ENCODE peak calls at places on chromosomes 12 and 14, in seven cellular contexts. One of them, this sample, is unnamed.

GRCh38 chr12:124545508-124546418 is 21.6 kb downstream of the NCOR2 start:
- DNase-seq in transverse colon: peak; percentile 64
- DNase-seq in fibroblast of mammary gland: peak; percentile 89
- DNase-seq in dorsolateral prefrontal cortex: no peak
- DNase-seq in Caco-2: no peak
- DNase-seq in lung: no peak
- DNase-seq in HFF-Myc: no peak
- DNase-seq in this sample: peak; percentile 89

GRCh38 chr12:132078190-132078589 is 65.9 kb downstream of the DDX51 start:
- DNase-seq in lung: no peak
- DNase-seq in transverse colon: no peak
- DNase-seq in dorsolateral prefrontal cortex: no peak
- DNase-seq in Caco-2: no peak
- DNase-seq in HFF-Myc: peak; percentile 82
- DNase-seq in fibroblast of mammary gland: peak; percentile 92
- DNase-seq in this sample: peak; percentile 81

GRCh38 chr12:124428136-124428791 is 133.4 kb downstream of the RFLNA start:
- DNase-seq in transverse colon: peak; percentile 39
- DNase-seq in HFF-Myc: no peak
- DNase-seq in Caco-2: no peak
- DNase-seq in dorsolateral prefrontal cortex: peak; percentile 93
- DNase-seq in fibroblast of mammary gland: peak; percentile 90
- DNase-seq in lung: no peak
- DNase-seq in this sample: peak; percentile 75

GRCh38 chr12:69739287-69740191 is 879 bp downstream of the RAB3IP start:
- DNase-seq in HFF-Myc: no peak
- DNase-seq in dorsolateral prefrontal cortex: peak; percentile 43
- DNase-seq in fibroblast of mammary gland: peak; percentile 22
- DNase-seq in Caco-2: peak; percentile 64
- DNase-seq in lung: peak; percentile 55
- DNase-seq in transverse colon: peak; percentile 72
- DNase-seq in this sample: peak; percentile 38

GRCh38 chr12:127677537-127678131 is 589.3 kb upstream of the TMEM132C start:
- DNase-seq in fibroblast of mammary gland: peak; percentile 76
- DNase-seq in dorsolateral prefrontal cortex: peak; percentile 78
- DNase-seq in lung: peak; percentile 56
- DNase-seq in HFF-Myc: peak; percentile 60
- DNase-seq in Caco-2: peak; percentile 65
- DNase-seq in transverse colon: peak; percentile 56
- DNase-seq in this sample: peak; percentile 88

GRCh38 chr14:51616724-51617409 is 34.8 kb upstream of the FRMD6 start:
- DNase-seq in HFF-Myc: peak; percentile 95
- DNase-seq in lung: peak; percentile 37
- DNase-seq in fibroblast of mammary gland: peak; percentile 90
- DNase-seq in transverse colon: no peak
- DNase-seq in Caco-2: no peak
- DNase-seq in dorsolateral prefrontal cortex: no peak
- DNase-seq in this sample: peak; percentile 92

GRCh38 chr14:64983439-64984310 is 3.0 kb upstream of the FNTB start:
- DNase-seq in HFF-Myc: peak; percentile 22
- DNase-seq in transverse colon: peak; percentile 33
- DNase-seq in Caco-2: no peak
- DNase-seq in fibroblast of mammary gland: peak; percentile 67
- DNase-seq in lung: no peak
- DNase-seq in dorsolateral prefrontal cortex: no peak
- DNase-seq in this sample: peak; percentile 72

GRCh38 chr12:65839027-65839426 is 14.7 kb downstream of the HMGA2 start:
- DNase-seq in HFF-Myc: no peak
- DNase-seq in Caco-2: no peak
- DNase-seq in lung: no peak
- DNase-seq in fibroblast of mammary gland: no peak
- DNase-seq in transverse colon: no peak
- DNase-seq in dorsolateral prefrontal cortex: no peak
- DNase-seq in this sample: no peak

GRCh38 chr12:6962285-6963015 is 8.0 kb downstream of the PHB2 start:
- DNase-seq in lung: peak; percentile 82
- DNase-seq in dorsolateral prefrontal cortex: no peak
- DNase-seq in HFF-Myc: no peak
- DNase-seq in Caco-2: peak; percentile 93
- DNase-seq in transverse colon: peak; percentile 89
- DNase-seq in fibroblast of mammary gland: no peak
- DNase-seq in this sample: no peak

GRCh38 chr14:74893614-74894091 is 11.9 kb downstream of the DLST start:
- DNase-seq in fibroblast of mammary gland: no peak
- DNase-seq in transverse colon: no peak
- DNase-seq in Caco-2: no peak
- DNase-seq in lung: no peak
- DNase-seq in dorsolateral prefrontal cortex: no peak
- DNase-seq in HFF-Myc: no peak
- DNase-seq in this sample: no peak

GRCh38 chr14:63893701-63894458 is 41.1 kb downstream of the SYNE2 start:
- DNase-seq in dorsolateral prefrontal cortex: no peak
- DNase-seq in Caco-2: no peak
- DNase-seq in transverse colon: peak; percentile 35
- DNase-seq in fibroblast of mammary gland: peak; percentile 93
- DNase-seq in HFF-Myc: no peak
- DNase-seq in lung: peak; percentile 46
- DNase-seq in this sample: peak; percentile 89

GRCh38 chr12:23055004-23055403 is 430.0 kb downstream of the ETNK1 start:
- DNase-seq in HFF-Myc: no peak
- DNase-seq in transverse colon: peak; percentile 8
- DNase-seq in dorsolateral prefrontal cortex: no peak
- DNase-seq in lung: no peak
- DNase-seq in fibroblast of mammary gland: peak; percentile 26
- DNase-seq in Caco-2: peak; percentile 50
- DNase-seq in this sample: peak; percentile 22

GRCh38 chr14:101083564-101084435 is 180.3 kb upstream of the RTL1 start:
- DNase-seq in fibroblast of mammary gland: no peak
- DNase-seq in dorsolateral prefrontal cortex: no peak
- DNase-seq in HFF-Myc: no peak
- DNase-seq in Caco-2: no peak
- DNase-seq in transverse colon: peak; percentile 8
- DNase-seq in lung: peak; percentile 27
- DNase-seq in this sample: no peak

GRCh38 chr14:74518221-74518620 is 24.7 kb downstream of the ISCA2 start:
- DNase-seq in dorsolateral prefrontal cortex: no peak
- DNase-seq in HFF-Myc: no peak
- DNase-seq in fibroblast of mammary gland: no peak
- DNase-seq in Caco-2: no peak
- DNase-seq in transverse colon: no peak
- DNase-seq in lung: no peak
- DNase-seq in this sample: no peak

GRCh38 chr14:94612174-94612573 is at the start of gene SERPINA3:
- DNase-seq in lung: no peak
- DNase-seq in fibroblast of mammary gland: peak; percentile 41
- DNase-seq in HFF-Myc: no peak
- DNase-seq in transverse colon: no peak
- DNase-seq in dorsolateral prefrontal cortex: no peak
- DNase-seq in Caco-2: no peak
- DNase-seq in this sample: peak; percentile 35

GRCh38 chr12:92140919-92141536 is 4.6 kb downstream of the BTG1 start:
- DNase-seq in Caco-2: no peak
- DNase-seq in dorsolateral prefrontal cortex: no peak
- DNase-seq in lung: no peak
- DNase-seq in fibroblast of mammary gland: no peak
- DNase-seq in HFF-Myc: no peak
- DNase-seq in transverse colon: no peak
- DNase-seq in this sample: no peak

GRCh38 chr12:15220961-15221885 is at the start of gene RERG:
- DNase-seq in HFF-Myc: peak; percentile 20
- DNase-seq in fibroblast of mammary gland: peak; percentile 69
- DNase-seq in Caco-2: no peak
- DNase-seq in dorsolateral prefrontal cortex: peak; percentile 74
- DNase-seq in transverse colon: peak; percentile 79
- DNase-seq in lung: peak; percentile 70
- DNase-seq in this sample: peak; percentile 80

GRCh38 chr14:94051115-94051514 is 25.0 kb downstream of the OTUB2 start:
- DNase-seq in dorsolateral prefrontal cortex: peak; percentile 88
- DNase-seq in fibroblast of mammary gland: peak; percentile 65
- DNase-seq in HFF-Myc: no peak
- DNase-seq in lung: peak; percentile 27
- DNase-seq in Caco-2: no peak
- DNase-seq in transverse colon: peak; percentile 56
- DNase-seq in this sample: peak; percentile 68

GRCh38 chr12:51442324-51442723 is 17.7 kb downstream of the SLC4A8 start:
- DNase-seq in dorsolateral prefrontal cortex: peak; percentile 68
- DNase-seq in transverse colon: no peak
- DNase-seq in fibroblast of mammary gland: peak; percentile 76
- DNase-seq in Caco-2: no peak
- DNase-seq in HFF-Myc: no peak
- DNase-seq in lung: no peak
- DNase-seq in this sample: peak; percentile 57

GRCh38 chr14:101736071-101736470 is 25.4 kb upstream of the PPP2R5C start:
- DNase-seq in HFF-Myc: no peak
- DNase-seq in transverse colon: no peak
- DNase-seq in fibroblast of mammary gland: no peak
- DNase-seq in Caco-2: no peak
- DNase-seq in lung: no peak
- DNase-seq in dorsolateral prefrontal cortex: no peak
- DNase-seq in this sample: no peak

GRCh38 chr12:31363826-31364225 is 37.9 kb upstream of the SINHCAF start:
- DNase-seq in dorsolateral prefrontal cortex: no peak
- DNase-seq in transverse colon: no peak
- DNase-seq in Caco-2: no peak
- DNase-seq in fibroblast of mammary gland: no peak
- DNase-seq in lung: no peak
- DNase-seq in HFF-Myc: no peak
- DNase-seq in this sample: no peak

DNA sequence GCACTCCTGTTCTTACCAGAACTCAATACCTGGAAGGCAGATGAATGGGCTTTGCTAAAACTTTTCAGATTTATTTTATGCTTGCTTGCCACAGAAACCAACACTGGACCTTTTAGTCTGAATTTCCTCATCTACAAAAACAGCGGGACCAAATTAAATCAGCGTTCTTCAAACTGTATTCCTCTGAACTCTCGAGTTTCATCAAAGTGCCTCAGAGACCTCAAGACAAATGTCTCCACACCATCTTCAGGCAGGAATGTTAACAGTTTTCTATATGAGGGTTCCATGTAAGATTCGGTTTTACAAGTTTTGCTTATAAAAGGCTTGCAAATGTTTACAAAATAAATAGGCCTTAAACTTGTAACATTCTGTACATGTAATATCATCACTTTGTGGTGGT is 74.6 kb downstream of the MED13L start:
- DNase-seq in lung: no peak
- DNase-seq in HFF-Myc: peak; percentile 25
- DNase-seq in Caco-2: no peak
- DNase-seq in fibroblast of mammary gland: no peak
- DNase-seq in transverse colon: no peak
- DNase-seq in dorsolateral prefrontal cortex: no peak
- DNase-seq in this sample: peak; percentile 50
- TF ChIP-seq CTCF in lung: no peak
- TF ChIP-seq CTCF in HFF-Myc: peak; percentile 24
- TF ChIP-seq CTCF in Caco-2: peak; percentile 14
- TF ChIP-seq CTCF in fibroblast of mammary gland: peak; percentile 34
- TF ChIP-seq CTCF in transverse colon: no peak
- TF ChIP-seq CTCF in dorsolateral prefrontal cortex: no peak
- TF ChIP-seq CTCF in this sample: peak; percentile 33

DNA sequence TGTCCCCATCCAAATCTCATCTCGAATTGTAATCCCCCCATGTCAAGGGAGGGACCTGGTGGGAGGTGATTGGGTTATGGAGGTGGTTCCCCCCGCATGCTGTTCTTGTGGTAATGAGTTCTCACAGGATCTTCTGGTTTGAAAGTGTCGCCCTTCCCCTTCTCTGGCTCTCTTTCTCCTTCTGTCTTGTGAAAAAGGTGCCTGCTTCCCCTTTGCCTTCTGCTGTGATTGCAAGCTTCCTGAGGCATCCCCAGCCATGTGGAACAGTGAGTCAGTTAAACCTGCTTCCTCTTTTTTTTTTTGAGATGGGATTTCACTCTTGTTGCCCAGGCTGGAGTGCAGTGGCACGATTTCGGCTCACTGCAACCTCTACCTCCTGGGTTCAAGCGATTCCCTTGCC is 104.0 kb downstream of the CCDC91 start:
- DNase-seq in Caco-2: no peak
- DNase-seq in dorsolateral prefrontal cortex: no peak
- DNase-seq in fibroblast of mammary gland: no peak
- DNase-seq in transverse colon: no peak
- DNase-seq in HFF-Myc: no peak
- DNase-seq in lung: no peak
- DNase-seq in this sample: no peak
- H3K4me3 ChIP-seq in Caco-2: no peak overlapping the region
- H3K4me3 ChIP-seq in dorsolateral prefrontal cortex: no peak overlapping the region
- H3K4me3 ChIP-seq in fibroblast of mammary gland: no peak overlapping the region
- H3K4me3 ChIP-seq in transverse colon: no peak overlapping the region
- H3K4me3 ChIP-seq in HFF-Myc: no peak overlapping the region
- H3K4me3 ChIP-seq in lung: no peak overlapping the region
- H3K4me3 ChIP-seq in this sample: no peak overlapping the region

DNA sequence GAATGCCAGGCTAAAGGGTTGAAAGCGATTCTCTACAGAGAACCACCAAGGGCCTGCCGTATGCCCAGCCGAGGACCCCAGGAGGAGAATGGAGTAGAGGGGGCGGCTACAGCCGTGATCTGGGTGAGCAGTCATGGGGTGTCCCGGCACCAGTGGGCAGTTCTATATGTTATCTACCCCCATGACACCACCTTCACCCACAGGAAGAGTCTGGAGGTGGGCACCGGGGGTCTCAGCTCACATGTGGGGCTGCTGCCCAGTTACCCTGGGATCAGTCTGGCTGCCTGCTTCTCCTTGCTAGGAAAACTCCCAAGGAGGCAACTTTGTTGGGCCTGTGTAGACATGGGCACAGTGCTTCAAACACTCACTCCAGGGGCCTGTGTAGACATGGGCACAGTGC is 99.4 kb downstream of the LGMN start:
- DNase-seq in lung: no peak
- DNase-seq in fibroblast of mammary gland: no peak
- DNase-seq in HFF-Myc: no peak
- DNase-seq in Caco-2: no peak
- DNase-seq in transverse colon: no peak
- DNase-seq in dorsolateral prefrontal cortex: no peak
- DNase-seq in this sample: no peak
- TF ChIP-seq CTCF in lung: no peak
- TF ChIP-seq CTCF in fibroblast of mammary gland: no peak
- TF ChIP-seq CTCF in HFF-Myc: no peak
- TF ChIP-seq CTCF in Caco-2: no peak
- TF ChIP-seq CTCF in transverse colon: no peak
- TF ChIP-seq CTCF in dorsolateral prefrontal cortex: no peak
- TF ChIP-seq CTCF in this sample: no peak

GRCh38 chr14:61438036-61438435 is 116.7 kb downstream of the PRKCH start:
- DNase-seq in transverse colon: no peak
- DNase-seq in lung: no peak
- DNase-seq in dorsolateral prefrontal cortex: no peak
- DNase-seq in Caco-2: no peak
- DNase-seq in fibroblast of mammary gland: no peak
- DNase-seq in HFF-Myc: no peak
- DNase-seq in this sample: no peak

GRCh38 chr14:61437383-61437782 is 116.0 kb downstream of the PRKCH start:
- DNase-seq in Caco-2: no peak
- DNase-seq in lung: no peak
- DNase-seq in dorsolateral prefrontal cortex: no peak
- DNase-seq in transverse colon: no peak
- DNase-seq in HFF-Myc: no peak
- DNase-seq in fibroblast of mammary gland: no peak
- DNase-seq in this sample: no peak

GRCh38 chr14:61438860-61439765 is 117.7 kb downstream of the PRKCH start:
- DNase-seq in dorsolateral prefrontal cortex: no peak
- DNase-seq in fibroblast of mammary gland: peak; percentile 30
- DNase-seq in lung: peak; percentile 75
- DNase-seq in transverse colon: peak; percentile 36
- DNase-seq in HFF-Myc: no peak
- DNase-seq in Caco-2: peak; percentile 75
- DNase-seq in this sample: peak; percentile 80

GRCh38 chr14:61439779-61440418 is 118.5 kb downstream of the PRKCH start:
- DNase-seq in dorsolateral prefrontal cortex: no peak
- DNase-seq in lung: no peak
- DNase-seq in fibroblast of mammary gland: no peak
- DNase-seq in Caco-2: no peak
- DNase-seq in transverse colon: no peak
- DNase-seq in HFF-Myc: no peak
- DNase-seq in this sample: no peak

GRCh38 chr14:61438497-61438859 is 117.1 kb downstream of the PRKCH start:
- DNase-seq in HFF-Myc: no peak
- DNase-seq in transverse colon: no peak
- DNase-seq in Caco-2: no peak
- DNase-seq in fibroblast of mammary gland: no peak
- DNase-seq in dorsolateral prefrontal cortex: no peak
- DNase-seq in lung: no peak
- DNase-seq in this sample: no peak
- H3K4me3 ChIP-seq in HFF-Myc: no peak overlapping the region
- H3K4me3 ChIP-seq in transverse colon: no peak overlapping the region
- H3K4me3 ChIP-seq in Caco-2: no peak overlapping the region
- H3K4me3 ChIP-seq in fibroblast of mammary gland: no peak overlapping the region
- H3K4me3 ChIP-seq in dorsolateral prefrontal cortex: no peak overlapping the region
- H3K4me3 ChIP-seq in lung: no peak overlapping the region
- H3K4me3 ChIP-seq in this sample: no peak overlapping the region

This sample was measured in astrocyte of the spinal cord.